ENCODE peak calls at places on chromosomes 16 and 17, in six cellular contexts. One of them, this sample, is unnamed.

GRCh38 chr17:65139045-65139764 is 2.0 kb downstream of the RGS9 start:
- DNase-seq in CD4-positive, alpha-beta T cell: no peak
- DNase-seq in ELF-1: no peak
- DNase-seq in NCI-H1105 treated with DMSO at 0.1 percent for 48 hours: no peak
- DNase-seq in fibroblast of villous mesenchyme: no peak
- DNase-seq in H7: no peak
- DNase-seq in this sample: no peak

GRCh38 chr17:80596760-80597608 is 52.3 kb downstream of the RPTOR start:
- DNase-seq in CD4-positive, alpha-beta T cell: no peak
- DNase-seq in ELF-1: no peak
- DNase-seq in fibroblast of villous mesenchyme: no peak
- DNase-seq in NCI-H1105 treated with DMSO at 0.1 percent for 48 hours: no peak
- DNase-seq in H7: no peak
- DNase-seq in this sample: no peak

GRCh38 chr17:27572665-27573064 is 58.3 kb upstream of the LGALS9 start:
- DNase-seq in NCI-H1105 treated with DMSO at 0.1 percent for 48 hours: no peak
- DNase-seq in CD4-positive, alpha-beta T cell: no peak
- DNase-seq in H7: no peak
- DNase-seq in fibroblast of villous mesenchyme: no peak
- DNase-seq in ELF-1: no peak
- DNase-seq in this sample: no peak

GRCh38 chr16:66264311-66265105 is 102.0 kb upstream of the CDH5 start:
- DNase-seq in fibroblast of villous mesenchyme: peak; percentile 44
- DNase-seq in H7: no peak
- DNase-seq in NCI-H1105 treated with DMSO at 0.1 percent for 48 hours: no peak
- DNase-seq in CD4-positive, alpha-beta T cell: no peak
- DNase-seq in ELF-1: no peak
- DNase-seq in this sample: no peak

GRCh38 chr17:48335858-48336500 is 94.0 kb downstream of the SKAP1 start:
- DNase-seq in fibroblast of villous mesenchyme: peak; percentile 70
- DNase-seq in NCI-H1105 treated with DMSO at 0.1 percent for 48 hours: peak; percentile 57
- DNase-seq in CD4-positive, alpha-beta T cell: no peak
- DNase-seq in ELF-1: peak; percentile 27
- DNase-seq in H7: peak; percentile 25
- DNase-seq in this sample: no peak

GRCh38 chr16:49835116-49835880 is 20.6 kb downstream of the ZNF423 start:
- DNase-seq in H7: peak; percentile 76
- DNase-seq in ELF-1: no peak
- DNase-seq in CD4-positive, alpha-beta T cell: no peak
- DNase-seq in NCI-H1105 treated with DMSO at 0.1 percent for 48 hours: no peak
- DNase-seq in fibroblast of villous mesenchyme: no peak
- DNase-seq in this sample: no peak

GRCh38 chr16:30555848-30556473 is 2.2 kb downstream of the ZNF764 start:
- DNase-seq in H7: peak; percentile 41
- DNase-seq in CD4-positive, alpha-beta T cell: no peak
- DNase-seq in NCI-H1105 treated with DMSO at 0.1 percent for 48 hours: no peak
- DNase-seq in fibroblast of villous mesenchyme: no peak
- DNase-seq in ELF-1: no peak
- DNase-seq in this sample: no peak

GRCh38 chr17:8118769-8119574 is 658 bp upstream of the ALOXE3 start:
- DNase-seq in ELF-1: peak; percentile 93
- DNase-seq in H7: peak; percentile 94
- DNase-seq in CD4-positive, alpha-beta T cell: peak; percentile 80
- DNase-seq in NCI-H1105 treated with DMSO at 0.1 percent for 48 hours: peak; percentile 87
- DNase-seq in fibroblast of villous mesenchyme: peak; percentile 83
- DNase-seq in this sample: peak; percentile 51

GRCh38 chr16:73473713-73474112 is 425.8 kb upstream of the ZFHX3 start:
- DNase-seq in H7: no peak
- DNase-seq in CD4-positive, alpha-beta T cell: no peak
- DNase-seq in NCI-H1105 treated with DMSO at 0.1 percent for 48 hours: no peak
- DNase-seq in ELF-1: no peak
- DNase-seq in fibroblast of villous mesenchyme: peak; percentile 3
- DNase-seq in this sample: no peak

GRCh38 chr16:14539156-14539555 is 90.9 kb downstream of the PARN start:
- DNase-seq in ELF-1: no peak
- DNase-seq in NCI-H1105 treated with DMSO at 0.1 percent for 48 hours: no peak
- DNase-seq in CD4-positive, alpha-beta T cell: no peak
- DNase-seq in H7: no peak
- DNase-seq in fibroblast of villous mesenchyme: no peak
- DNase-seq in this sample: no peak

GRCh38 chr16:89720520-89720858 is 209 bp downstream of the VPS9D1 start:
- DNase-seq in ELF-1: peak; percentile 57
- DNase-seq in H7: peak; percentile 95
- DNase-seq in CD4-positive, alpha-beta T cell: no peak
- DNase-seq in fibroblast of villous mesenchyme: peak; percentile 26
- DNase-seq in NCI-H1105 treated with DMSO at 0.1 percent for 48 hours: no peak
- DNase-seq in this sample: no peak

This sample was measured in thoracic aorta.